ENCODE peak calls at places on chromosomes 3 and 15, in five cellular contexts. G, C, O, I and H are unnamed samples.

GRCh38 chr15:35481992-35482391 is 64.0 kb downstream of the DPH6 start:
- DNase-seq in O (peak; percentile 76), C (no peak), I (peak; percentile 97), G (no peak), H (peak; percentile 80)

GRCh38 chr3:72727726-72728125 is 120.5 kb downstream of the SHQ1 start:
- DNase-seq in O (no peak), I (no peak), G (no peak), C (no peak), H (no peak)

GRCh38 chr3:26369133-26369532 is 253.4 kb upstream of the LRRC3B start:
- DNase-seq in O (peak; percentile 2), G (no peak), C (no peak), I (no peak), H (no peak)

GRCh38 chr3:119184808-119185690 is 11.7 kb downstream of the UPK1B start:
- DNase-seq in C (no peak), G (no peak), I (peak; percentile 90), O (no peak), H (peak; percentile 84)

GRCh38 chr3:129690406-129690805 is 83.9 kb upstream of the PLXND1 start:
- DNase-seq in C (no peak), O (peak; percentile 91), I (peak; percentile 70), G (peak; percentile 6), H (peak; percentile 18)

GRCh38 chr15:89196994-89197393 is 24.4 kb downstream of the RLBP1 start:
- DNase-seq in I (peak; percentile 10), C (no peak), G (no peak), O (peak; percentile 33), H (no peak)

GRCh38 chr3:127289646-127290575 is 2.1 kb upstream of the PRR20G start:
- DNase-seq in C (no peak), O (peak; percentile 15), I (peak; percentile 48), G (no peak), H (no peak)

GRCh38 chr3:76561494-76562242 is 478.2 kb upstream of the ROBO2 start:
- DNase-seq in G (no peak), I (peak; percentile 39), O (peak; percentile 88), C (no peak), H (no peak)

GRCh38 chr3:187743195-187744141 is 1.8 kb downstream of the BCL6 start:
- DNase-seq in O (no peak), G (no peak), I (no peak), C (peak; percentile 86), H (no peak)

GRCh38 chr15:31266712-31267111 is 59.9 kb upstream of the KLF13 start:
- DNase-seq in I (no peak), O (no peak), G (no peak), C (no peak), H (no peak)

GRCh38 chr3:122993573-122993972 is 34.0 kb downstream of the SEMA5B start:
- DNase-seq in I (no peak), C (no peak), O (peak; percentile 58), G (no peak), H (no peak)

GRCh38 chr3:66101901-66102300 is 63.2 kb upstream of the MAGI1 start:
- DNase-seq in I (no peak), G (no peak), C (no peak), O (no peak), H (no peak)

GRCh38 chr3:69439683-69440270 is 53.9 kb upstream of the FRMD4B start:
- DNase-seq in C (no peak), I (no peak), G (no peak), O (peak; percentile 14), H (no peak)

GRCh38 chr3:194368918-194369317 is 625 bp downstream of the LRRC15 start:
- DNase-seq in O (no peak), C (no peak), G (no peak), I (no peak), H (no peak)

GRCh38 chr3:178735032-178735674 is 198.9 kb downstream of the KCNMB2 start:
- DNase-seq in G (no peak), O (no peak), I (no peak), C (no peak), H (no peak)

GRCh38 chr3:172107403-172107802 is 68.0 kb downstream of the FNDC3B start:
- DNase-seq in O (no peak), I (no peak), G (no peak), C (no peak), H (no peak)

GRCh38 chr15:69391046-69391757 is 22.9 kb upstream of the KIF23 start:
- DNase-seq in C (no peak), G (no peak), O (no peak), I (peak; percentile 57), H (no peak)

GRCh38 chr15:86273309-86273708 is 193.6 kb downstream of the AGBL1 start:
- DNase-seq in G (no peak), I (no peak), O (no peak), C (no peak), H (no peak)

GRCh38 chr15:101193063-101193712 is 58.7 kb downstream of the CHSY1 start:
- DNase-seq in I (no peak), C (peak; percentile 83), G (no peak), O (no peak), H (no peak)

GRCh38 chr15:41967506-41968206 is 4.7 kb downstream of the EHD4 start:
- DNase-seq in C (peak; percentile 70), O (peak; percentile 60), I (no peak), G (no peak), H (no peak)

GRCh38 chr3:152298393-152299242 is 29.9 kb downstream of the MBNL1 start:
- DNase-seq in C (no peak), G (no peak), I (peak; percentile 88), O (peak; percentile 85), H (peak; percentile 61)

GRCh38 chr3:42892169-42892568 is 13.8 kb upstream of the ZNF662 start:
- DNase-seq in C (no peak), O (no peak), G (no peak), I (no peak), H (no peak)

GRCh38 chr3:38354588-38355344 is 8.2 kb downstream of the XYLB start:
- DNase-seq in C (no peak), G (no peak), O (peak; percentile 43), I (peak; percentile 44), H (peak; percentile 31)

GRCh38 chr3:18424862-18425640 is at the start of gene SATB1:
- DNase-seq in G (peak; percentile 44), O (peak; percentile 66), I (peak; percentile 49), C (peak; percentile 90), H (peak; percentile 5)

GRCh38 chr15:39426552-39427532 is 154.0 kb upstream of the THBS1 start:
- DNase-seq in O (peak; percentile 91), G (no peak), C (peak; percentile 83), I (no peak), H (no peak)

GRCh38 chr3:77071364-77071763 is 31.5 kb downstream of the ROBO2 start:
- DNase-seq in I (no peak), O (no peak), G (no peak), C (no peak), H (no peak)

GRCh38 chr3:141769171-141769894 is 6.1 kb downstream of the GRK7 start:
- DNase-seq in G (no peak), I (peak; percentile 43), O (no peak), C (no peak), H (no peak)

GRCh38 chr3:192915306-192915705 is 2.4 kb downstream of the MB21D2 start:
- DNase-seq in C (no peak), I (peak; percentile 44), O (peak; percentile 62), G (no peak), H (no peak)

GRCh38 chr15:96411056-96412031 is 80.8 kb downstream of the NR2F2 start:
- DNase-seq in C (no peak), O (no peak), I (no peak), G (no peak), H (no peak)

GRCh38 chr3:31892500-31892899 is 88.6 kb downstream of the OSBPL10 start:
- DNase-seq in I (no peak), O (no peak), C (no peak), G (no peak), H (no peak)

GRCh38 chr15:78450285-78450858 is 12.4 kb downstream of the IREB2 start:
- DNase-seq in G (no peak), O (no peak), C (no peak), I (peak; percentile 17), H (no peak)

GRCh38 chr15:78448441-78449219 is 10.6 kb downstream of the IREB2 start:
- DNase-seq in I (no peak), G (no peak), O (no peak), C (no peak), H (no peak)

GRCh38 chr15:78446551-78446950 is 8.5 kb downstream of the IREB2 start:
- DNase-seq in C (no peak), G (no peak), O (no peak), I (no peak), H (no peak)

GRCh38 chr15:78452485-78452884 is 14.5 kb downstream of the IREB2 start:
- DNase-seq in G (no peak), C (no peak), I (no peak), O (no peak), H (no peak)

GRCh38 chr15:78449220-78449999 is 11.4 kb downstream of the IREB2 start:
- DNase-seq in I (peak; percentile 59), O (peak; percentile 22), C (no peak), G (no peak), H (peak; percentile 1)
- H3K27ac ChIP-seq in I (no peak overlapping the region), O (peak overlapping the region; percentile 5), C (no peak overlapping the region), G (no peak overlapping the region), H (peak overlapping the region; percentile 29)

GRCh38 chr3:124699686-124700396 is 30.4 kb upstream of the UMPS start:
- DNase-seq in O (peak; percentile 57), I (no peak), G (no peak), C (no peak), H (no peak)
- H3K27ac ChIP-seq in O (no peak overlapping the region), I (no peak overlapping the region), G (no peak overlapping the region), C (no peak overlapping the region), H (no peak overlapping the region)

DNA sequence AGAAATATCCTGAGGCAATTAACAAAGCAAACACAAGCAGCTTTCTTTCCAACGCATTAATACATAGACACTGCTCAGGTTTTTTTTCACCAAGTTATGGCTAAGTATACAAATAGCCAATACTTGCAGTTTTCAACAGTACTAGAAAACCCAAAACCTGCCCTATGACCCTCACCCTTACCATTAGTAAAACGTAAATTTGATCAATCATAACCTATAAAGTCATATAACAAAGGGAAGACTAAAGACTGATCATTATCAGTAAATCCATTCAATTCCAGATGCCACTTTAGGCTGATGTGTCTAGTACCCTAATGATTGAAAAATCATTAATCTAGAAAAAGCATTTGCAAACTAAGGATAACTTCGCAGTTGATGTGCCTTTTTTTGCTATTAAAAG is 3.2 kb downstream of the SERP1 start:
- DNase-seq in C (no peak), G (no peak), I (no peak), O (no peak), H (no peak)
- H3K27ac ChIP-seq in C (no peak overlapping the region), G (no peak overlapping the region), I (no peak overlapping the region), O (no peak overlapping the region), H (no peak overlapping the region)

GRCh38 chr3:63862804-63863149 is 828 bp downstream of the THOC7 start:
- DNase-seq in G (no peak), O (no peak), I (peak; percentile 31), C (no peak), H (no peak)
- H3K27ac ChIP-seq in G (peak overlapping the region; percentile 72), O (peak overlapping the region; percentile 96), I (peak overlapping the region; percentile 96), C (no peak overlapping the region), H (peak overlapping the region; percentile 67)